ENCODE peak calls at places on chromosomes 6 and 20, in five cellular contexts. V is activated naive CD8-positive, alpha-beta T cell treated with anti-CD3 and anti-CD28 coated beads for 36 hours; E is RKO; J is CD4-positive, alpha-beta T cell; I is amniotic epithelial cell. R is an unnamed sample.

GRCh38 chr6:35919827-35920751 is 809 bp downstream of the SRPK1 start:
- DNase-seq in I (peak; percentile 76), E (peak; percentile 83), J (peak; percentile 43), V (peak; percentile 41), R (peak; percentile 63)

GRCh38 chr6:125983246-125983945 is 2.9 kb upstream of the TRMT11 start:
- DNase-seq in I (peak; percentile 51), V (no peak), J (no peak), E (peak; percentile 52), R (no peak)

GRCh38 chr6:47149070-47149469 is 106.9 kb upstream of the ADGRF1 start:
- DNase-seq in J (no peak), E (no peak), V (no peak), I (no peak), R (no peak)

GRCh38 chr20:47809561-47809960 is 24.3 kb upstream of the SULF2 start:
- DNase-seq in J (no peak), I (no peak), V (no peak), E (no peak), R (no peak)

GRCh38 chr20:57663241-57663640 is 43.0 kb upstream of the ZBP1 start:
- DNase-seq in V (no peak), E (no peak), J (no peak), I (no peak), R (no peak)

GRCh38 chr6:27541212-27541931 is 68.5 kb upstream of the ZNF184 start:
- DNase-seq in V (peak; percentile 24), J (no peak), I (no peak), E (no peak), R (no peak)

GRCh38 chr6:69232506-69233194 is 564.2 kb downstream of the LMBRD1 start:
- DNase-seq in I (peak; percentile 43), E (no peak), J (peak; percentile 0), V (peak; percentile 61), R (peak; percentile 69)

GRCh38 chr6:169288591-169288990 is 34.9 kb upstream of the THBS2 start:
- DNase-seq in J (no peak), E (no peak), I (peak; percentile 84), V (no peak), R (no peak)

GRCh38 chr6:160041608-160042007 is 72.7 kb downstream of the IGF2R start:
- DNase-seq in V (no peak), J (no peak), E (no peak), I (peak; percentile 81), R (peak; percentile 21)

GRCh38 chr6:168105813-168106660 is 27.0 kb upstream of the FRMD1 start:
- DNase-seq in V (no peak), E (no peak), J (no peak), I (peak; percentile 38), R (no peak)

GRCh38 chr6:48141975-48142374 is 31.0 kb upstream of the PTCHD4 start:
- DNase-seq in I (peak; percentile 66), J (no peak), E (no peak), V (no peak), R (no peak)